ENCODE peak calls at places on chromosomes 11 and 22, in seven cellular contexts. H, T, F, I, V, K and U are unnamed samples.

GRCh38 chr11:88174627-88175003 is 628 bp downstream of the RAB38 start:
- DNase-seq in H (peak; percentile 56), V (peak; percentile 46), T (peak; percentile 12), K (peak; percentile 32), F (peak; percentile 62), I (peak; percentile 47), U (peak; percentile 45)

GRCh38 chr11:30365793-30366517 is 43.1 kb downstream of the ARL14EP start:
- DNase-seq in V (no peak), H (no peak), T (no peak), I (no peak), K (no peak), F (no peak), U (no peak)

GRCh38 chr11:57513911-57514537 is 1.5 kb downstream of the SLC43A1 start:
- DNase-seq in F (peak; percentile 43), V (peak; percentile 56), I (peak; percentile 39), H (peak; percentile 81), T (peak; percentile 23), K (peak; percentile 14), U (no peak)

GRCh38 chr22:19820880-19821522 is 33.7 kb downstream of the GNB1L start:
- DNase-seq in K (no peak), T (no peak), I (no peak), V (no peak), F (no peak), H (peak; percentile 47), U (no peak)

GRCh38 chr11:93773045-93773477 is 11.0 kb upstream of the MED17 start:
- DNase-seq in V (no peak), F (no peak), I (no peak), H (peak; percentile 13), T (no peak), K (no peak), U (no peak)

GRCh38 chr22:36510966-36511881 is 4.4 kb upstream of the FOXRED2 start:
- DNase-seq in K (peak; percentile 26), V (no peak), H (peak; percentile 82), I (peak; percentile 29), F (peak; percentile 46), T (no peak), U (no peak)

GRCh38 chr22:27116295-27116694 is 458.9 kb downstream of the MIAT start:
- DNase-seq in H (no peak), K (no peak), V (no peak), I (no peak), T (peak; percentile 44), F (peak; percentile 42), U (no peak)

GRCh38 chr11:59426361-59427067 is at the start of gene OR5A2:
- DNase-seq in I (no peak), H (peak; percentile 87), T (peak; percentile 3), F (no peak), V (no peak), K (no peak), U (no peak)

GRCh38 chr11:59866397-59866796 is at the start of gene TCN1:
- DNase-seq in T (no peak), F (peak; percentile 71), V (no peak), K (no peak), H (no peak), I (no peak), U (peak; percentile 52)

GRCh38 chr22:17842386-17842785 is 68.1 kb upstream of the BID start:
- DNase-seq in T (peak; percentile 22), F (no peak), I (peak; percentile 3), V (no peak), K (peak; percentile 74), H (no peak), U (no peak)

GRCh38 chr11:129611661-129612566 is 203.7 kb upstream of the TMEM45B start:
- DNase-seq in V (no peak), H (no peak), T (no peak), F (peak; percentile 15), K (no peak), I (no peak), U (no peak)